ENCODE peak calls at places on chromosome 6, in four cellular contexts. G, D, E and R are unnamed samples.

GRCh38 chr6:3314621-3315020 is 55.9 kb downstream of the PSMG4 start:
- DNase-seq in G (no peak), D (no peak), E (no peak), R (no peak)

GRCh38 chr6:168865-169455 is 123.3 kb upstream of the DUSP22 start:
- DNase-seq in G (no peak), D (no peak), E (no peak), R (no peak)

GRCh38 chr6:11754625-11755289 is 23.8 kb downstream of the ADTRP start:
- DNase-seq in G (no peak), D (no peak), E (no peak), R (no peak)

GRCh38 chr6:133062077-133062476 is 179.1 kb upstream of the EYA4 start:
- DNase-seq in G (no peak), D (no peak), E (no peak), R (no peak)

GRCh38 chr6:138970159-138970558 is 17.9 kb downstream of the REPS1 start:
- DNase-seq in G (no peak), D (no peak), E (no peak), R (no peak)

GRCh38 chr6:44397424-44398169 is 10.1 kb downstream of the CDC5L start:
- DNase-seq in G (no peak), D (no peak), E (no peak), R (no peak)

GRCh38 chr6:151044465-151045441 is 179.3 kb downstream of the MTHFD1L start:
- DNase-seq in G (peak), D (peak), E (peak), R (peak)

GRCh38 chr6:13431861-13432465 is 55.4 kb downstream of the GFOD1 start:
- DNase-seq in G (no peak), D (no peak), E (no peak), R (no peak)

GRCh38 chr6:170102038-170102437 is 188.8 kb downstream of the DLL1 start:
- DNase-seq in G (no peak), D (no peak), E (peak), R (peak)